ENCODE peak calls at places on chromosomes 16 and 17, in ten cellular contexts. Y is sigmoid colon; L is stimulated activated CD8-positive, alpha-beta memory T cell treated with anti-CD3 and anti-CD28 coated beads, Interleukin-15, amount 100 ng/mL, for 4 hours; V is activated CD8-positive, alpha-beta T cell treated with anti-CD3 and anti-CD28 coated beads, Interleukin-2, amount 10 ng/mL, durations not matched to agents 7 days and 5 days; O is HAP-1; C is Karpas-422; A is GM12865; M is anterior cingulate cortex; I is fibroblast of pulmonary artery; F is HFFc6. U is an unnamed sample.

GRCh38 chr17:65163990-65164495 is 26.9 kb downstream of the RGS9 start:
- DNase-seq in L (peak; percentile 47), O (no peak), C (peak; percentile 75), A (peak; percentile 90), F (peak; percentile 70), I (peak; percentile 68), M (no peak), V (peak; percentile 67), Y (no peak), U (peak; percentile 90)

GRCh38 chr17:19319771-19320505 is 42.6 kb downstream of the B9D1 start:
- DNase-seq in M (no peak), O (no peak), I (no peak), L (no peak), A (no peak), F (no peak), C (no peak), V (no peak), Y (peak; percentile 58), U (no peak)

GRCh38 chr17:83121921-83122820 is 42.8 kb downstream of the METRNL start:
- DNase-seq in Y (no peak), V (no peak), I (no peak), O (no peak), A (no peak), M (no peak), L (no peak), F (no peak), C (no peak), U (no peak)

GRCh38 chr16:25219070-25219737 is 2.5 kb downstream of the AQP8 start:
- DNase-seq in M (no peak), O (no peak), Y (no peak), I (no peak), V (no peak), C (no peak), F (no peak), L (no peak), A (no peak), U (no peak)

GRCh38 chr17:58595194-58595792 is 80.9 kb upstream of the MTMR4 start:
- DNase-seq in C (no peak), Y (peak; percentile 28), I (no peak), L (no peak), O (no peak), A (peak; percentile 72), V (no peak), F (no peak), M (no peak), U (no peak)

GRCh38 chr17:2704890-2705248 is 6.7 kb downstream of the CLUH start:
- DNase-seq in M (no peak), L (no peak), O (no peak), A (no peak), C (no peak), F (no peak), Y (peak; percentile 37), V (no peak), I (no peak), U (no peak)

GRCh38 chr17:51221322-51221721 is 38.5 kb downstream of the MBTD1 start:
- DNase-seq in F (no peak), A (no peak), L (no peak), C (no peak), M (no peak), I (no peak), O (no peak), Y (no peak), V (no peak), U (no peak)

GRCh38 chr17:68771867-68772515 is 170.8 kb upstream of the FAM20A start:
- DNase-seq in C (peak; percentile 79), A (peak; percentile 73), V (peak; percentile 30), M (no peak), F (peak; percentile 51), L (no peak), Y (no peak), O (peak; percentile 54), I (peak; percentile 92), U (peak; percentile 75)

GRCh38 chr17:56777859-56778258 is 55.9 kb downstream of the C17orf67 start:
- DNase-seq in L (no peak), V (no peak), F (peak; percentile 80), I (peak; percentile 9), C (no peak), Y (no peak), M (no peak), O (no peak), A (no peak), U (peak; percentile 81)

GRCh38 chr17:38571833-38572274 is 33.9 kb downstream of the SRCIN1 start:
- DNase-seq in L (no peak), I (no peak), V (no peak), Y (no peak), A (no peak), M (no peak), O (no peak), F (no peak), C (no peak), U (no peak)

GRCh38 chr17:60519795-60520194 is 6.2 kb downstream of the APPBP2 start:
- DNase-seq in V (no peak), I (no peak), L (no peak), M (no peak), C (no peak), F (no peak), O (no peak), Y (no peak), A (no peak), U (no peak)

GRCh38 chr17:49996495-49997255 is 1.7 kb upstream of the DLX3 start:
- DNase-seq in I (peak; percentile 33), M (peak; percentile 29), O (peak; percentile 36), C (peak; percentile 81), L (peak; percentile 18), A (peak; percentile 41), Y (no peak), V (peak; percentile 70), F (no peak), U (peak; percentile 12)

GRCh38 chr16:16007743-16008111 is 58.3 kb downstream of the ABCC1 start:
- DNase-seq in L (no peak), F (no peak), V (no peak), C (peak; percentile 75), Y (no peak), A (peak; percentile 94), I (no peak), O (no peak), M (no peak), U (no peak)

GRCh38 chr16:50178397-50179018 is 25.4 kb downstream of the TENT4B start:
- DNase-seq in M (no peak), Y (no peak), F (no peak), C (no peak), A (no peak), L (no peak), V (no peak), O (no peak), I (no peak), U (no peak)

GRCh38 chr16:71867934-71868333 is 16.0 kb downstream of the ZNF821 start:
- DNase-seq in A (no peak), M (no peak), L (no peak), I (no peak), F (no peak), Y (no peak), O (no peak), C (no peak), V (no peak), U (no peak)

GRCh38 chr17:2421315-2422147 is 20.7 kb upstream of the MNT start:
- DNase-seq in I (no peak), Y (no peak), V (no peak), A (no peak), L (no peak), F (no peak), O (no peak), C (peak; percentile 58), M (no peak), U (peak; percentile 50)

GRCh38 chr16:61836804-61837398 is 199.3 kb downstream of the CDH8 start:
- DNase-seq in C (no peak), Y (no peak), I (peak; percentile 14), A (no peak), F (no peak), M (no peak), O (peak; percentile 27), L (no peak), V (no peak), U (no peak)

GRCh38 chr17:78300962-78301820 is 58.7 kb downstream of the SOCS3 start:
- DNase-seq in M (no peak), L (no peak), A (no peak), V (no peak), I (no peak), F (no peak), C (peak; percentile 37), O (no peak), Y (no peak), U (no peak)

GRCh38 chr17:67212231-67212630 is 32.8 kb downstream of the HELZ start:
- DNase-seq in L (no peak), V (no peak), A (no peak), O (no peak), Y (no peak), I (no peak), F (peak; percentile 22), M (no peak), C (no peak), U (peak; percentile 52)